ENCODE peak calls at places on chromosomes 6 and 20, in ten cellular contexts. S, T, W, N, C, P, F, O, U and I are unnamed samples.

GRCh38 chr20:1184638-1185315 is at the start of gene TMEM74B:
- DNase-seq in T (peak), N (peak), S (no peak), F (peak), P (no peak), C (no peak), W (no peak), U (no peak), O (no peak), I (no peak)

GRCh38 chr6:150069707-150070106 is 786 bp upstream of the ULBP3 start:
- DNase-seq in U (no peak), P (no peak), T (no peak), F (no peak), N (no peak), C (no peak), W (no peak), S (no peak), O (no peak), I (no peak)

GRCh38 chr6:32883789-32884188 is 29.8 kb downstream of the PSMB9 start:
- DNase-seq in P (no peak), S (peak), U (no peak), C (no peak), W (no peak), O (peak), N (no peak), F (no peak), T (no peak), I (no peak)

GRCh38 chr20:1813674-1814635 is 81.3 kb upstream of the SIRPA start:
- DNase-seq in T (no peak), S (no peak), P (no peak), C (no peak), F (no peak), O (no peak), W (no peak), U (no peak), N (no peak), I (no peak)

GRCh38 chr6:44356432-44356950 is 14.0 kb downstream of the SPATS1 start:
- DNase-seq in S (no peak), U (no peak), W (no peak), C (no peak), F (no peak), T (no peak), P (no peak), O (no peak), N (no peak), I (no peak)

GRCh38 chr6:97150932-97151331 is 132.1 kb downstream of the MMS22L start:
- DNase-seq in F (no peak), C (no peak), W (no peak), T (no peak), S (no peak), P (no peak), O (no peak), N (no peak), U (no peak), I (no peak)

GRCh38 chr6:56959938-56960337 is 5.0 kb downstream of the BEND6 start:
- DNase-seq in F (no peak), O (peak), P (peak), W (no peak), T (no peak), N (no peak), S (peak), C (no peak), U (no peak), I (no peak)

GRCh38 chr6:107443066-107443903 is 16.1 kb downstream of the PDSS2 start:
- DNase-seq in U (no peak), S (peak), W (no peak), N (no peak), C (no peak), T (no peak), P (no peak), F (no peak), O (peak), I (no peak)

GRCh38 chr20:5039255-5039657 is 37.9 kb upstream of the SLC23A2 start:
- DNase-seq in W (peak), F (no peak), T (no peak), S (no peak), O (no peak), P (no peak), U (no peak), C (peak), N (no peak), I (no peak)

GRCh38 chr6:40444811-40445210 is 142.4 kb downstream of the LRFN2 start:
- DNase-seq in P (no peak), O (no peak), S (no peak), N (no peak), W (no peak), C (no peak), T (no peak), U (no peak), F (no peak), I (no peak)

GRCh38 chr6:170041526-170041925 is 249.4 kb downstream of the DLL1 start:
- DNase-seq in W (no peak), U (no peak), F (no peak), T (no peak), C (no peak), N (no peak), S (no peak), P (no peak), O (no peak), I (no peak)

GRCh38 chr6:160027931-160028330 is 59.0 kb downstream of the IGF2R start:
- DNase-seq in T (no peak), N (no peak), C (no peak), U (no peak), O (no peak), W (no peak), S (no peak), P (no peak), F (no peak), I (no peak)